ENCODE peak calls at places on chromosomes 5 and 9, in five cellular contexts. R is right atrium auricular region, K is A673, W is tibial artery, S is PC-9. J is an unnamed sample.
A peak's percentile ranks its signal among the peaks of the same experiment; 100 is the strongest.

GRCh38 chr5:56737002-56737621 is 78.2 kb upstream of the MAP3K1 start:
- DNase-seq in S (no peak), R (no peak), K (peak; percentile 15), W (peak; percentile 29), J (no peak)

GRCh38 chr9:21690561-21690960 is 111.9 kb upstream of the MTAP start:
- DNase-seq in K (no peak), R (no peak), W (no peak), S (no peak), J (no peak)

GRCh38 chr9:6757988-6758417 is 230 bp downstream of the KDM4C start:
- DNase-seq in K (no peak), W (no peak), R (no peak), S (no peak), J (no peak)

GRCh38 chr9:103674271-103674670 is 419.8 kb upstream of the SMC2 start:
- DNase-seq in K (no peak), R (no peak), W (no peak), S (no peak), J (no peak)

GRCh38 chr9:113538131-113538530 is 74.6 kb downstream of the RGS3 start:
- DNase-seq in R (no peak), S (no peak), W (peak; percentile 13), K (no peak), J (no peak)

GRCh38 chr9:98010450-98010849 is 27.3 kb downstream of the ANP32B start:
- DNase-seq in S (peak; percentile 59), R (no peak), W (no peak), K (no peak), J (peak; percentile 24)

GRCh38 chr5:110957934-110958333 is 113.6 kb upstream of the TSLP start:
- DNase-seq in W (no peak), R (no peak), S (peak; percentile 75), K (no peak), J (no peak)

GRCh38 chr9:21789541-21790037 is 12.8 kb upstream of the MTAP start:
- DNase-seq in S (peak; percentile 80), K (peak; percentile 77), W (peak; percentile 76), R (no peak), J (peak; percentile 87)

GRCh38 chr9:136242248-136242647 is 3.4 kb downstream of the QSOX2 start:
- DNase-seq in W (no peak), S (no peak), R (no peak), K (no peak), J (no peak)

GRCh38 chr9:79371948-79372555 is 199.7 kb upstream of the TLE4 start:
- DNase-seq in S (no peak), W (no peak), R (no peak), K (no peak), J (no peak)

GRCh38 chr5:150258126-150258525 is 31.4 kb downstream of the CAMK2A start:
- DNase-seq in S (no peak), W (no peak), R (no peak), K (peak; percentile 60), J (no peak)

GRCh38 chr9:88732128-88732527 is 197.2 kb downstream of the NXNL2 start:
- DNase-seq in W (peak; percentile 53), S (no peak), R (no peak), K (no peak), J (no peak)

GRCh38 chr5:148932355-148932935 is 106.0 kb downstream of the ADRB2 start:
- DNase-seq in W (no peak), R (no peak), S (no peak), K (no peak), J (no peak)

GRCh38 chr5:50711280-50711679 is 44.8 kb downstream of the PARP8 start:
- DNase-seq in K (peak; percentile 32), R (no peak), W (no peak), S (no peak), J (peak; percentile 31)

GRCh38 chr9:84998639-84999038 is 329.1 kb downstream of the NTRK2 start:
- DNase-seq in R (no peak), S (no peak), K (no peak), W (no peak), J (no peak)

GRCh38 chr5:143153332-143154119 is 250.0 kb downstream of the NR3C1 start:
- DNase-seq in K (no peak), R (peak; percentile 87), W (peak; percentile 88), S (no peak), J (no peak)

GRCh38 chr5:7686794-7687193 is 164.1 kb downstream of the CFAP90 start:
- DNase-seq in W (no peak), S (no peak), K (no peak), R (no peak), J (no peak)

GRCh38 chr9:91515074-91515687 is 91.5 kb upstream of the NFIL3 start:
- DNase-seq in R (no peak), W (no peak), K (peak; percentile 65), S (no peak), J (no peak)

GRCh38 chr9:136840877-136841645 is 1.2 kb upstream of the AJM1 start:
- DNase-seq in W (no peak), R (no peak), K (peak; percentile 92), S (peak; percentile 52), J (no peak)

GRCh38 chr5:42951169-42951846 is 88.8 kb downstream of the ANXA2R start:
- DNase-seq in R (peak; percentile 60), W (peak; percentile 40), K (peak; percentile 74), S (no peak), J (peak; percentile 87)

GRCh38 chr9:120874861-120875565 is 2.0 kb downstream of the PHF19 start:
- DNase-seq in W (no peak), R (no peak), S (no peak), K (no peak), J (no peak)

GRCh38 chr9:120872775-120873502 is 4.0 kb downstream of the PHF19 start:
- DNase-seq in S (no peak), K (no peak), R (no peak), W (no peak), J (peak; percentile 69)

GRCh38 chr9:120874226-120874839 is 2.7 kb downstream of the PHF19 start:
- DNase-seq in S (no peak), W (no peak), K (no peak), R (no peak), J (no peak)

GRCh38 chr9:120875643-120875953 is 1.4 kb downstream of the PHF19 start:
- DNase-seq in W (no peak), K (no peak), S (no peak), R (no peak), J (no peak)

GRCh38 chr9:120873512-120873911 is 3.5 kb downstream of the PHF19 start:
- DNase-seq in W (no peak), S (peak; percentile 90), R (no peak), K (no peak), J (peak; percentile 44)
- H3K27ac ChIP-seq in W (no peak overlapping the region), S (peak overlapping the region; percentile 35), R (no peak overlapping the region), K (no peak overlapping the region), J (peak overlapping the region; percentile 58)

GRCh38 chr5:138179277-138179857 is 455 bp downstream of the KIF20A start:
- DNase-seq in R (no peak), S (no peak), K (peak; percentile 28), W (no peak), J (no peak)
- H3K36me3 ChIP-seq in R (peaks cover 16% of the 10 kb centered on the region), S (peaks cover 17% of the 10 kb centered on the region), K (peaks cover 61% of the 10 kb centered on the region), W (peaks cover 12% of the 10 kb centered on the region), J (peaks cover 14% of the 10 kb centered on the region)

GRCh38 chr5:172644711-172645110 is 3.6 kb downstream of the NEURL1B start:
- DNase-seq in S (no peak), R (no peak), W (no peak), K (no peak), J (no peak)
- H3K4me1 ChIP-seq in S (peaks cover 34% of the 10 kb centered on the region), R (no peaks in the 10 kb centered on the region), W (peaks cover 76% of the 10 kb centered on the region), K (peaks cover 6% of the 10 kb centered on the region), J (peaks cover 15% of the 10 kb centered on the region)

DNA sequence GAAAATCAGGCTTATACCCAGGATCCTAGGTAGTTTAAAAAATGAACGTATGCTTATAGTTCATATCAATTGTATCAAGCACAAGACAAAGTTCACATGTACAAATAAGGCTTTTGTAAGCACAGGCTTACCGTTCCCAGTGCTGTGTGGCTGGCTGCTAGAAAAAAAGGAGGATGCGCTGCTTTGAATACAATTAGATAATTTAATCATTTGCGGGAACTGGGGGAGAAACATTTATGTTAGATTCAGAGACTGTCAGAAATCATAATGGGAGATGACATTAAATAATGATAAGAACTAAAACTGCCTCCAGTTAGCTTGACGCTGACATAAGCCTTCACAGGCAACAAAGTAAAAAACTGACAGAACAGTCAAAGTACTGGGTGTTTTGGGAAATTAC is 93.2 kb downstream of the FNBP1 start:
- DNase-seq in K (no peak), W (no peak), R (no peak), S (no peak), J (no peak)
- H3K27ac ChIP-seq in K (peak overlapping the region; percentile 73), W (peak overlapping the region; percentile 45), R (no peak overlapping the region), S (no peak overlapping the region), J (no peak overlapping the region)

GRCh38 chr9:124532897-124533296 is 25.7 kb upstream of the NR5A1 start:
- DNase-seq in R (no peak), K (no peak), S (no peak), W (no peak), J (no peak)

GRCh38 chr9:124535846-124536245 is 28.6 kb upstream of the NR5A1 start:
- DNase-seq in R (no peak), K (no peak), S (no peak), W (no peak), J (no peak)

GRCh38 chr9:124541824-124542223 is 34.6 kb upstream of the NR5A1 start:
- DNase-seq in R (no peak), S (no peak), K (no peak), W (no peak), J (no peak)

GRCh38 chr9:124537926-124538325 is 30.7 kb upstream of the NR5A1 start:
- DNase-seq in S (no peak), W (no peak), R (no peak), K (no peak), J (no peak)
- H3K36me3 ChIP-seq in S (peaks cover 15% of the 10 kb centered on the region), W (no peaks in the 10 kb centered on the region), R (no peaks in the 10 kb centered on the region), K (no peaks in the 10 kb centered on the region), J (no peaks in the 10 kb centered on the region)

GRCh38 chr5:40600383-40600782 is 79.3 kb upstream of the PTGER4 start:
- DNase-seq in K (no peak), S (no peak), R (no peak), W (no peak), J (no peak)

GRCh38 chr5:40605295-40605958 is 74.3 kb upstream of the PTGER4 start:
- DNase-seq in R (no peak), S (no peak), W (no peak), K (no peak), J (no peak)

GRCh38 chr5:40606077-40606765 is 73.5 kb upstream of the PTGER4 start:
- DNase-seq in W (no peak), R (no peak), K (no peak), S (no peak), J (no peak)

GRCh38 chr5:40601198-40601868 is 78.4 kb upstream of the PTGER4 start:
- DNase-seq in W (no peak), R (no peak), S (no peak), K (no peak), J (peak; percentile 49)

DNA sequence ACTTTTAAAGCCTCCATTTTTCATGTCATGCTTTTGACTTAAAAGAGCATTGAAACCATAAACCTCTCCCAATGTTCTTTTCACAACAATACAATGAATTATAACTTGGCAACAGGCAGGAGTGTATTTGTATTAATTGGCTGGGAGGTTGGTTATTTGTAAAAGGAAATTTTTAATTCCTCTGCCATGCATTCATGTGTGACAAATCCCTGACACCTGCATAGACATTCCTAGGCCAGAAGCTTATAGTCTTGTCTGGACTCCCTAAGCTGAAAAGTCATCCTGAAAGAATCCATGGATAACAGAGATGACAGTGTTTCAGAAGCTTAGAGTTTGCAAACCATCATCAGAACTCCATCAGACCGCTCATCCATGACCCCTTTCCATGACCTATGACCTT is 76.3 kb upstream of the PTGER4 start:
- DNase-seq in S (no peak), W (no peak), R (no peak), K (no peak), J (no peak)
- H3K4me1 ChIP-seq in S (peaks cover 6% of the 10 kb centered on the region), W (no peaks in the 10 kb centered on the region), R (no peaks in the 10 kb centered on the region), K (no peaks in the 10 kb centered on the region), J (peaks cover 21% of the 10 kb centered on the region)